ENCODE peak calls at places on chromosome 1, in ten cellular contexts. P, O, E, X, G, R, Z, Q, M and L are unnamed samples.
A peak's percentile ranks its signal among the peaks of the same experiment; 100 is the strongest.

GRCh38 chr1:1153874-1154273 is 19.8 kb upstream of the TTLL10 start:
- DNase-seq in P (no peak), O (no peak), E (no peak), X (no peak), G (no peak), R (no peak), Z (no peak), Q (no peak), M (no peak), L (no peak)

GRCh38 chr1:229972600-229973296 is 94.3 kb upstream of the GALNT2 start:
- DNase-seq in P (no peak), O (no peak), E (no peak), X (no peak), G (no peak), R (peak; percentile 10), Z (no peak), Q (peak; percentile 62), M (no peak), L (no peak)

GRCh38 chr1:233025156-233025555 is 74.7 kb downstream of the NTPCR start:
- DNase-seq in P (no peak), O (peak; percentile 2), E (no peak), X (no peak), G (peak; percentile 36), R (peak; percentile 8), Z (no peak), Q (peak; percentile 72), M (no peak), L (peak; percentile 12)

GRCh38 chr1:173503391-173503790 is 26.3 kb downstream of the PRDX6 start:
- DNase-seq in P (no peak), O (peak; percentile 37), E (no peak), X (no peak), G (no peak), R (no peak), Z (no peak), Q (no peak), M (no peak), L (no peak)

GRCh38 chr1:53344921-53345838 is 17.3 kb upstream of the LRP8 start:
- DNase-seq in P (peak; percentile 7), O (no peak), E (no peak), X (no peak), G (no peak), R (no peak), Z (no peak), Q (no peak), M (no peak), L (peak; percentile 36)

GRCh38 chr1:80961464-80962190 is 839.1 kb upstream of the ADGRL2 start:
- DNase-seq in P (no peak), O (no peak), E (no peak), X (no peak), G (no peak), R (no peak), Z (no peak), Q (no peak), M (no peak), L (no peak)

GRCh38 chr1:53348491-53349368 is 20.9 kb upstream of the LRP8 start:
- DNase-seq in P (peak; percentile 13), O (no peak), E (no peak), X (no peak), G (no peak), R (no peak), Z (no peak), Q (no peak), M (no peak), L (no peak)

GRCh38 chr1:58779059-58779754 is 4.6 kb downstream of the JUN start:
- DNase-seq in P (no peak), O (no peak), E (no peak), X (no peak), G (no peak), R (no peak), Z (no peak), Q (no peak), M (no peak), L (no peak)